ENCODE peak calls at places on chromosomes 6 and 20, in ten cellular contexts. Z, D, Y, X, C, W, K, T, M and L are unnamed samples.

GRCh38 chr6:154824076-154824475 is 90.9 kb downstream of the SCAF8 start:
- DNase-seq in D (no peak), C (no peak), T (no peak), K (no peak), M (no peak), Y (no peak), Z (no peak), W (no peak), X (no peak), L (no peak)

GRCh38 chr6:31614674-31615578 is at the start of gene AIF1:
- DNase-seq in C (no peak), K (no peak), Z (peak; percentile 29), Y (no peak), X (no peak), T (no peak), D (no peak), M (no peak), W (no peak), L (no peak)

GRCh38 chr6:169810066-169810989 is 58.9 kb downstream of the ERMARD start:
- DNase-seq in X (peak; percentile 25), T (no peak), W (peak; percentile 56), Z (no peak), C (no peak), M (no peak), K (no peak), D (no peak), Y (no peak), L (no peak)

GRCh38 chr6:13725570-13725969 is 13.9 kb upstream of the RANBP9 start:
- DNase-seq in W (no peak), T (no peak), C (no peak), Y (no peak), X (peak; percentile 85), D (no peak), K (peak; percentile 51), Z (no peak), M (no peak), L (no peak)

GRCh38 chr20:4217349-4217761 is 202.0 kb upstream of the RNF24 start:
- DNase-seq in M (no peak), X (peak; percentile 49), Y (no peak), T (no peak), D (peak; percentile 67), C (no peak), W (no peak), K (no peak), Z (no peak), L (no peak)

GRCh38 chr6:90219168-90219985 is 77.3 kb downstream of the BACH2 start:
- DNase-seq in T (no peak), X (peak; percentile 14), D (peak; percentile 92), K (no peak), Y (peak; percentile 79), Z (no peak), C (no peak), W (peak; percentile 80), M (no peak), L (peak; percentile 85)

GRCh38 chr6:10412165-10412947 is 2.5 kb downstream of the TFAP2A start:
- DNase-seq in X (no peak), Z (no peak), D (peak; percentile 73), K (peak; percentile 24), C (no peak), Y (peak; percentile 89), T (peak; percentile 80), W (no peak), M (peak; percentile 87), L (peak; percentile 96)

GRCh38 chr6:15553031-15553430 is 109.8 kb downstream of the DTNBP1 start:
- DNase-seq in C (no peak), Y (no peak), M (no peak), X (no peak), T (no peak), D (no peak), W (no peak), K (no peak), Z (no peak), L (no peak)

GRCh38 chr6:44222486-44222986 is 859 bp upstream of the SLC29A1 start:
- DNase-seq in C (no peak), Y (no peak), T (peak; percentile 18), D (no peak), K (no peak), M (no peak), X (no peak), Z (no peak), W (no peak), L (no peak)